ENCODE peak calls at places on chromosomes 16 and 17, in seven cellular contexts. I is stimulated activated naive CD4-positive, alpha-beta T cell treated with Interleukin-2 at 50 U/mL for 16 hours; W is NCI-H446; E is glomerular endothelial cell; O is choroid plexus epithelial cell; Z is activated T-helper 1 cell treated with Interleukin-2 at 50 U/mL for 16 hours; R is ACHN. J is an unnamed sample.

GRCh38 chr16:21952040-21952792 is 945 bp upstream of the UQCRC2 start:
- DNase-seq in I (peak), W (peak), E (peak), O (peak), Z (peak), R (peak), J (peak)

GRCh38 chr17:69773081-69773480 is 301.9 kb upstream of the KCNJ16 start:
- DNase-seq in I (no peak), W (no peak), E (no peak), O (peak), Z (no peak), R (no peak), J (no peak)

GRCh38 chr17:78332530-78332929 is 27.3 kb downstream of the SOCS3 start:
- DNase-seq in I (no peak), W (no peak), E (no peak), O (no peak), Z (no peak), R (no peak), J (no peak)

GRCh38 chr17:2947588-2947950 is 115.8 kb downstream of the OR1D5 start:
- DNase-seq in I (no peak), W (no peak), E (no peak), O (no peak), Z (no peak), R (no peak), J (no peak)

GRCh38 chr17:81821603-81822311 is 11.3 kb downstream of the MCRIP1 start:
- DNase-seq in I (no peak), W (peak), E (no peak), O (peak), Z (no peak), R (peak), J (peak)

GRCh38 chr17:55295411-55296170 is 30.8 kb downstream of the HLF start:
- DNase-seq in I (peak), W (peak), E (peak), O (peak), Z (peak), R (peak), J (peak)

GRCh38 chr17:34357398-34357797 is 1.1 kb downstream of the CCL13 start:
- DNase-seq in I (no peak), W (no peak), E (no peak), O (no peak), Z (no peak), R (no peak), J (peak)

GRCh38 chr16:66720766-66721165 is 24.2 kb upstream of the CMTM4 start:
- DNase-seq in I (no peak), W (no peak), E (no peak), O (no peak), Z (no peak), R (no peak), J (no peak)

GRCh38 chr16:70770291-70770967 is 30.5 kb downstream of the VAC14 start:
- DNase-seq in I (no peak), W (no peak), E (no peak), O (no peak), Z (no peak), R (peak), J (no peak)

GRCh38 chr17:8173871-8174322 is 2.3 kb downstream of the TMEM107 start:
- DNase-seq in I (no peak), W (no peak), E (no peak), O (no peak), Z (no peak), R (no peak), J (no peak)

GRCh38 chr16:57297856-57298255 is 13.4 kb upstream of the PLLP start:
- DNase-seq in I (peak), W (no peak), E (no peak), O (no peak), Z (peak), R (no peak), J (peak)

GRCh38 chr17:54194268-54194667 is 371.5 kb downstream of the KIF2B start:
- DNase-seq in I (no peak), W (no peak), E (no peak), O (no peak), Z (no peak), R (no peak), J (no peak)

GRCh38 chr16:31362476-31363405 is 7.8 kb downstream of the ITGAX start:
- DNase-seq in I (no peak), W (no peak), E (no peak), O (no peak), Z (no peak), R (no peak), J (no peak)

GRCh38 chr17:80984749-80985148 is 6.9 kb upstream of the CHMP6 start:
- DNase-seq in I (no peak), W (no peak), E (no peak), O (peak), Z (no peak), R (peak), J (peak)

GRCh38 chr17:59842901-59843652 is 49.7 kb downstream of the TUBD1 start:
- DNase-seq in I (peak), W (no peak), E (peak), O (peak), Z (no peak), R (peak), J (peak)

GRCh38 chr17:57874434-57875108 is 24.7 kb upstream of the MRPS23 start:
- DNase-seq in I (peak), W (peak), E (no peak), O (peak), Z (no peak), R (peak), J (peak)

GRCh38 chr16:88719933-88720296 is 13.6 kb downstream of the CTU2 start:
- DNase-seq in I (no peak), W (no peak), E (no peak), O (no peak), Z (no peak), R (no peak), J (no peak)

GRCh38 chr17:9346296-9346926 is 229.2 kb downstream of the STX8 start:
- DNase-seq in I (no peak), W (no peak), E (no peak), O (peak), Z (no peak), R (no peak), J (no peak)

GRCh38 chr17:46736100-46736499 is 82.4 kb downstream of the WNT3 start:
- DNase-seq in I (no peak), W (no peak), E (no peak), O (no peak), Z (no peak), R (no peak), J (no peak)

GRCh38 chr17:2814499-2815341 is 18.5 kb downstream of the RAP1GAP2 start:
- DNase-seq in I (peak), W (no peak), E (no peak), O (no peak), Z (peak), R (no peak), J (peak)

GRCh38 chr16:47565454-47565853 is 104.3 kb downstream of the PHKB start:
- DNase-seq in I (no peak), W (no peak), E (peak), O (peak), Z (no peak), R (peak), J (no peak)

GRCh38 chr17:48544356-48545021 is 420 bp downstream of the HOXB2 start:
- DNase-seq in I (peak), W (peak), E (no peak), O (no peak), Z (peak), R (peak), J (peak)

GRCh38 chr17:46851029-46851741 is at the start of gene WNT9B:
- DNase-seq in I (peak), W (no peak), E (no peak), O (no peak), Z (no peak), R (no peak), J (peak)

GRCh38 chr16:81864646-81865382 is 85.7 kb downstream of the PLCG2 start:
- DNase-seq in I (no peak), W (no peak), E (no peak), O (no peak), Z (no peak), R (no peak), J (no peak)

GRCh38 chr17:17082878-17083277 is 40.6 kb downstream of the MPRIP start:
- DNase-seq in I (no peak), W (no peak), E (no peak), O (no peak), Z (no peak), R (no peak), J (no peak)